ENCODE peak calls at places on chromosomes 6 and 20, in four cellular contexts. One of them, this sample, is unnamed.

GRCh38 chr20:45905505-45906079 is 6.4 kb downstream of the PLTP start:
- DNase-seq in H4: peak
- DNase-seq in progenitor cell of endocrine pancreas: no peak
- DNase-seq in activated naive CD4-positive, alpha-beta T cell treated with anti-CD3 and anti-CD28 coated beads, Interleukin-2, amount 50 U/mL, for 16 hours: no peak
- DNase-seq in this sample: no peak

GRCh38 chr6:152161501-152161900 is 354.0 kb downstream of the ESR1 start:
- DNase-seq in H4: peak
- DNase-seq in progenitor cell of endocrine pancreas: no peak
- DNase-seq in activated naive CD4-positive, alpha-beta T cell treated with anti-CD3 and anti-CD28 coated beads, Interleukin-2, amount 50 U/mL, for 16 hours: no peak
- DNase-seq in this sample: no peak

GRCh38 chr20:32227316-32227715 is 19.6 kb downstream of the POFUT1 start:
- DNase-seq in H4: no peak
- DNase-seq in progenitor cell of endocrine pancreas: no peak
- DNase-seq in activated naive CD4-positive, alpha-beta T cell treated with anti-CD3 and anti-CD28 coated beads, Interleukin-2, amount 50 U/mL, for 16 hours: no peak
- DNase-seq in this sample: no peak

GRCh38 chr6:74182992-74183391 is 487.0 kb downstream of the CD109 start:
- DNase-seq in H4: no peak
- DNase-seq in progenitor cell of endocrine pancreas: no peak
- DNase-seq in activated naive CD4-positive, alpha-beta T cell treated with anti-CD3 and anti-CD28 coated beads, Interleukin-2, amount 50 U/mL, for 16 hours: no peak
- DNase-seq in this sample: no peak

GRCh38 chr20:15576401-15576800 is 996.8 kb downstream of the KIF16B start:
- DNase-seq in H4: no peak
- DNase-seq in progenitor cell of endocrine pancreas: no peak
- DNase-seq in activated naive CD4-positive, alpha-beta T cell treated with anti-CD3 and anti-CD28 coated beads, Interleukin-2, amount 50 U/mL, for 16 hours: no peak
- DNase-seq in this sample: no peak

GRCh38 chr20:59771506-59772372 is 161.7 kb downstream of the SYCP2 start:
- DNase-seq in H4: no peak
- DNase-seq in progenitor cell of endocrine pancreas: no peak
- DNase-seq in activated naive CD4-positive, alpha-beta T cell treated with anti-CD3 and anti-CD28 coated beads, Interleukin-2, amount 50 U/mL, for 16 hours: no peak
- DNase-seq in this sample: no peak

GRCh38 chr20:31788578-31788977 is 30.6 kb upstream of the MYLK2 start:
- DNase-seq in H4: no peak
- DNase-seq in progenitor cell of endocrine pancreas: no peak
- DNase-seq in activated naive CD4-positive, alpha-beta T cell treated with anti-CD3 and anti-CD28 coated beads, Interleukin-2, amount 50 U/mL, for 16 hours: no peak
- DNase-seq in this sample: no peak

GRCh38 chr6:165913676-165914570 is 250.9 kb upstream of the PDE10A start:
- DNase-seq in H4: no peak
- DNase-seq in progenitor cell of endocrine pancreas: no peak
- DNase-seq in activated naive CD4-positive, alpha-beta T cell treated with anti-CD3 and anti-CD28 coated beads, Interleukin-2, amount 50 U/mL, for 16 hours: no peak
- DNase-seq in this sample: no peak

GRCh38 chr6:30074331-30075093 is 1.1 kb downstream of the RNF39 start:
- DNase-seq in H4: peak
- DNase-seq in progenitor cell of endocrine pancreas: no peak
- DNase-seq in activated naive CD4-positive, alpha-beta T cell treated with anti-CD3 and anti-CD28 coated beads, Interleukin-2, amount 50 U/mL, for 16 hours: no peak
- DNase-seq in this sample: no peak

This sample was measured in mesothelial cell of epicardium.